ENCODE peak calls at places on chromosomes 6 and 20, in seven cellular contexts. J is ovary, F is lower leg skin, U is Peyer's patch, L is NB4, K is transverse colon, Z is uterus. Y is an unnamed sample.

GRCh38 chr6:17874753-17875152 is 112.7 kb downstream of the KIF13A start:
- DNase-seq in L (no peak), Z (no peak), K (no peak), F (no peak), J (no peak), U (no peak), Y (no peak)

GRCh38 chr20:61526907-61527306 is 274.8 kb downstream of the CDH4 start:
- DNase-seq in J (no peak), L (no peak), F (no peak), U (no peak), K (no peak), Z (no peak), Y (no peak)

GRCh38 chr20:5621305-5621704 is 128.9 kb upstream of the SHLD1 start:
- DNase-seq in U (no peak), L (no peak), J (no peak), Z (no peak), F (peak), K (no peak), Y (no peak)

GRCh38 chr20:32589256-32589655 is 4.1 kb upstream of the NOL4L start:
- DNase-seq in L (no peak), K (no peak), Z (no peak), F (no peak), J (no peak), U (no peak), Y (no peak)

GRCh38 chr20:21513881-21514540 is at the start of gene NKX2-2:
- DNase-seq in K (no peak), U (no peak), Z (no peak), F (no peak), L (no peak), J (no peak), Y (no peak)

GRCh38 chr6:11043961-11044711 is at the start of gene ELOVL2:
- DNase-seq in U (no peak), J (no peak), K (no peak), F (no peak), Z (no peak), L (peak), Y (peak)

GRCh38 chr6:19438566-19439353 is 398.4 kb upstream of the ID4 start:
- DNase-seq in J (no peak), L (no peak), U (no peak), K (no peak), F (no peak), Z (no peak), Y (no peak)

GRCh38 chr20:51306521-51307358 is 235.8 kb downstream of the NFATC2 start:
- DNase-seq in F (peak), K (peak), L (peak), Z (peak), J (peak), U (peak), Y (peak)

GRCh38 chr6:4613381-4613780 is 162.8 kb upstream of the CDYL start:
- DNase-seq in Z (no peak), U (no peak), K (no peak), L (no peak), F (no peak), J (no peak), Y (no peak)

DNA sequence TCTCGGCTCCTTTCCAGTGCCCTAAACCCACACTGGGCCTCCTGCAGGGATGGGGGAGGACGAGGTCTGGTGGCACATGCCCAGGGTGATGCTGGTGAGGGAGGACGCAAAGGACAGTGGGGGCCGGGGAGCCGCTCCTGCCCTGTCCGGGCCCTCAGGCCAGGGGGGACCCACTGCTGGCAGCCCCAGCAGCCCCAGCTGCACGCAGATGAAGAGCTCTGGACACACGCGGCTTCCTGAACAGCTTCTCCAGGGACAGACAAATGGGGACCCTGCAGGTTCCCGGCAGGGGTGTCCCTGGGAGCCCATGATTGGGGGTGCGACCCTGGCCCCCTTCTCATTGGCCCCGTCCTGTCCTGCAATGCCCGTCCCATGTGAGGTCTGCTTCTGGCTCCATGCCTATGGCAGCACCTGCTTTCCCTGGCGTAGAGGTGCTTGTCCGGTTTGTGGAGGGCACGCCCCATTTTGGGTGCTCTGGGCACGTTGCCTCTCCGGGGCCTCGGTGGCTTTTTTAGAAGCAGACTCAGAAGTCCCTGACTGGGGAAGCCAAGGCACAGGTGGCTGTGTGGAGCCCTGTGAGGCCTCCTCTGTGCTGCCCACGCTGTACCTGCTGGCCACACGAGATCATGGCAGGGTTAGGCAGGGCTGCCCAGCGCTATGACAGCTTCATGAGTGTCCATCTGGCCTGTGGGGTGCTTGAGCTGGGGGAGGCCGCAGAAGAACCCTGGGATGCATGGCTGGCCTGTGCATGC is 15.4 kb upstream of the TNFRSF6B start:
- DNase-seq in K (no peak), U (no peak), J (no peak), L (no peak), F (no peak), Z (no peak), Y (no peak)
- TF ChIP-seq POLR2A in K (no peak), U (no peak), J (no peak), L (no peak), F (no peak), Z (no peak), Y (no peak)

GRCh38 chr20:35541783-35542662 is at the start of gene ERGIC3:
- DNase-seq in L (peak), U (peak), Z (peak), F (peak), K (peak), J (peak), Y (peak)
- TF ChIP-seq POLR2A in L (peak), U (peak), Z (peak), F (no peak), K (peak), J (peak), Y (peak)

DNA sequence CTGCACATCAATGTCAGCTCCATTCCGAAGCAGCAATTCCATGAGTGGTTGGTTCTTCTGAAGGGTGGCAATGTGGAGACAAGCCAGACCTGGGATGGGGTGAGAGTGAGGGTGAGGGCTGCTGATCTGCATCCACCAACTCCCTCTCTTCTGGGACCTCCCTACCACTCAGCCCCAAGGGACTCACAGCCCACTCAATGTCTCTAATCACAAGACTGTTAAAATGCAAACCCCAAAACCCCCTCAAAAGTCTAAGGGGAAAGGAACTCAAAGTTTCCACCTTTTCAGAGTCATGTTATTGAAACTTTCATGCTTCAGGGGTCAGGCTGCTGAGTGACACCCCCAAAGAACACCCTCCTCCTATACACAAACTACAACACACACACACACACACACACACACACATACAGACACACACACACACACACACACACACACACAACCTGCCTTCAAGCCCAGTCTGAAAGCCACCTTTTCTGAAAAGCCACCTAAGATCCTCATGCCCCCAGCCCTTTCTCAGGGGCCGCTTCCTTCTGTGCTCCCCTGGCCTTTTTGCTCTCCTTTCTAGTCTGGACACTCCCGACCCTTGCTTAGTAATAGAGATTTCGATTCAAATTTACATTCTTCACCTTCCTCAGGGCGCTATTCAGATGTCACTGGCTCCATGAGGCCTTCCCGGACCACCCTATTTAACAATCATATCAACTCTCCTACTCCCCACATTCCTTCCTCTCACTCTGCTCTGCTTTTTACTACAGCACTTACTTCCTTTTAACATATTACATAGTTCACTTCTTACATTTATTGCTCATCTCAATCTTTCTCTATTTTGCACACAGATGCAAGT is 3.3 kb upstream of the SLC35B2 start:
- DNase-seq in U (no peak), Z (no peak), F (no peak), K (no peak), L (peak), J (no peak), Y (no peak)
- TF ChIP-seq POLR2A in U (no peak), Z (no peak), F (no peak), K (no peak), L (no peak), J (no peak), Y (no peak)

GRCh38 chr6:93417421-93417996 is 1.9 kb downstream of the EPHA7 start:
- DNase-seq in K (no peak), L (no peak), J (no peak), U (no peak), Z (no peak), F (no peak), Y (no peak)

GRCh38 chr6:93418448-93419303 is 683 bp downstream of the EPHA7 start:
- DNase-seq in Z (peak), U (peak), F (no peak), K (peak), L (no peak), J (peak), Y (no peak)

GRCh38 chr6:93420163-93420806 is 926 bp upstream of the EPHA7 start:
- DNase-seq in F (no peak), U (no peak), Z (no peak), L (no peak), J (no peak), K (no peak), Y (no peak)

GRCh38 chr6:93418113-93418447 is 1.3 kb downstream of the EPHA7 start:
- DNase-seq in F (no peak), Z (no peak), L (no peak), U (no peak), K (no peak), J (no peak), Y (no peak)

GRCh38 chr6:93419304-93420162 is at the start of gene EPHA7:
- DNase-seq in L (peak), K (peak), F (peak), J (peak), U (peak), Z (peak), Y (no peak)
- TF ChIP-seq POLR2A in L (no peak), K (peak), F (no peak), J (peak), U (no peak), Z (no peak), Y (no peak)

DNA sequence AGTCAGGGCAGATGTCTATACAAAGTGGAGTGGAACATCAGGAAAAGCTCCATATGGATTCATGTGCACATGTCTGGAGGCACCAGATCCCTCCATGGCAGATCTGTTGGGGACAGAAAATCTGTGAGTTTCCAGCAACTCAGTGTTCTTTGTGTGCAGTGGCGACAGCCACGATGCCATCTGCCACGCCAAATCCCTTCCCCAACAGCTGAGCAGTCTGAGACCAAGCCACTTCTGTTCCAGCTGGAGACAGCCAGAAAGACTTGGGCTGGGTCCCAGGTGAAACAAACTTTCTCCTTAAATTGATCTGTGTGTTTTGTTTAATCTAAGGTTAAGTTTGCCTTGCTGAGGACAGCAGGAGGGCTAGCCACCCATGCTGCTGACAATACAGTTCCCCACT is 22.9 kb downstream of the FKBP1A start:
- DNase-seq in U (no peak), F (no peak), J (no peak), K (no peak), L (no peak), Z (no peak), Y (no peak)
- TF ChIP-seq POLR2A in U (no peak), F (no peak), J (no peak), K (no peak), L (no peak), Z (no peak), Y (no peak)

GRCh38 chr20:48826064-48826463 is 1.7 kb downstream of the PREX1 start:
- DNase-seq in K (no peak), F (no peak), L (peak), U (no peak), Z (no peak), J (no peak), Y (no peak)
- TF ChIP-seq POLR2A in K (no peak), F (no peak), L (no peak), U (no peak), Z (no peak), J (no peak), Y (no peak)

DNA sequence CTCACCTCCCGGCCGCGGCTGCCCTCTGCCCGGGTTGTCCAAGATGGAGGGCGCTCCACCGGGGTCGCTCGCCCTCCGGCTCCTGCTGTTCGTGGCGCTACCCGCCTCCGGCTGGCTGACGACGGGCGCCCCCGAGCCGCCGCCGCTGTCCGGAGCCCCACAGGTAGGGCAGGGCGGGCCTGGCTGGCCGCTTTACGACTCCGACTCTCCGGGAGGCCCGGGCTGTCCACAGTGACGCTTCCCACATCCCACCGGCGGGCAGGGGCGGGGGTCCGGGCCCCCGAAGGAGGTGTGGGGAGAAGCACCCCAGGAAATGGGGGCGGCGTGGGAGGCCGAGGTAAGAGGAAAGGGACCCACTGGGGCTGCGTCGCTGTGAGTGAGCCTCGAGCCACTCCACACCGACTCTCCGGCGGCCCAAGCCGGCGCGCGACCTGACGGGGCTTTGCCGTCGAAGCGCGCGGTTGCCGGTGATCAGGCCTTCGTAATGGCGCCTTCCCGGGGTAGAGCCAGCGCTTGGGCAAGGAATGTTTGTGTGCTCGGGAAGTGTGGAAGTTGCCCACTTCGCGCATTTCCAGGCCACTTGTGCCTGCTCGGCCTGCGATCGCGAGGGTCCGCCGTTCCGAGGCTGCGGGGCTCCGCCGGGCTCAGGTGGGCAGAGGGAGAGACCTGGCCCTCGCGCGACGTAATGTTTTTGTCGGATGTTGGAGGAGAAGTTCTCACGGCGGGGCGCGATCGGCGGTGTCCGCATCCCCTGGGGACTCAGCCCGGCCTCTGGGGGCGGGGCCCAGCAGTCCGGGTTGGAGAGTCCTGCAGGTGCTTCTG is at the start of gene GINM1:
- DNase-seq in J (peak), Z (peak), K (peak), L (peak), F (peak), U (peak), Y (peak)
- TF ChIP-seq POLR2A in J (peak), Z (peak), K (peak), L (peak), F (no peak), U (peak), Y (peak)

GRCh38 chr6:89079611-89080213 is 839 bp upstream of the PNRC1 start:
- DNase-seq in U (peak), F (peak), Z (peak), J (peak), K (peak), L (peak), Y (no peak)
- TF ChIP-seq POLR2A in U (peak), F (no peak), Z (peak), J (peak), K (peak), L (no peak), Y (no peak)

GRCh38 chr6:122400121-122400450 is 634 bp downstream of the HSF2 start:
- DNase-seq in F (peak), J (no peak), U (peak), Z (no peak), L (peak), K (no peak), Y (peak)

GRCh38 chr6:122400467-122401089 is 1.1 kb downstream of the HSF2 start:
- DNase-seq in J (no peak), Z (no peak), K (no peak), F (no peak), U (no peak), L (peak), Y (no peak)

GRCh38 chr6:122399055-122399347 is 451 bp upstream of the HSF2 start:
- DNase-seq in U (no peak), J (no peak), F (no peak), L (no peak), K (no peak), Z (no peak), Y (no peak)

GRCh38 chr6:122401104-122401503 is 1.7 kb downstream of the HSF2 start:
- DNase-seq in K (no peak), Z (no peak), J (no peak), L (no peak), F (no peak), U (no peak), Y (no peak)

DNA sequence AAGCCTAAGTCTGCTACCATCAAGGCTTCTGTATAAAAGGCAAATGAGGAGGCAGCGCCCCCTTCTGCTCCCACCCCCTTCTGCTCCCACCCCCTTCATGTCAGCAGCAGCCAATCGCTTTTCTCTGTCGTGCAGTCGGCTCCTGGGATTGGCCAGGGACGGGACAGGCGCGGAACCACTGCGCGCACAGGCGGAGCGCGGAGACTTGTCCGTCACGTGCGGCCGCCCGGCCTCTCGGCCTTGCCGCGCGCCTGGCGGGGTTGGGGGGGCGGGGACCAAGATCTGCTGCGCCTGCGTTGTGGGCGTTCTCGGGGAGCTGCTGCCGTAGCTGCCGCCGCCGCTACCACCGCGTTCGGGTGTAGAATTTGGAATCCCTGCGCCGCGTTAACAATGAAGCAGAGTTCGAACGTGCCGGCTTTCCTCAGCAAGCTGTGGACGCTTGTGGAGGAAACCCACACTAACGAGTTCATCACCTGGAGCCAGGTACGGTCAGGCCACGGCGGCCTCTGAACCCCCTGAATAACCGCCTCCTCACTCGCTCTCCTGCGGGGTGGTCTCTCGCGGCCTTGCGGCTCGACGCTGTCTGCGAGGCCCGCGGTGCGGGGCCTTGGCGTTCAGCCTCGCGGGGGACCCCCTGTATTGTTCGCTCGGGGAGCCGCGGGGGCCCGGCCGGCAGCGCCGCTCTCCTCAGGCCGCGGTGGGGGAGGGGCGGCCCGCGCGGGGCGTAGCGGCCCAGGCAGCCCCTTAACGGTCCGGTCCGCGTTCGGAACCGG is at the start of gene HSF2:
- DNase-seq in F (peak), K (peak), J (peak), Z (peak), L (peak), U (peak), Y (peak)
- TF ChIP-seq POLR2A in F (no peak), K (peak), J (peak), Z (peak), L (peak), U (peak), Y (peak)

DNA sequence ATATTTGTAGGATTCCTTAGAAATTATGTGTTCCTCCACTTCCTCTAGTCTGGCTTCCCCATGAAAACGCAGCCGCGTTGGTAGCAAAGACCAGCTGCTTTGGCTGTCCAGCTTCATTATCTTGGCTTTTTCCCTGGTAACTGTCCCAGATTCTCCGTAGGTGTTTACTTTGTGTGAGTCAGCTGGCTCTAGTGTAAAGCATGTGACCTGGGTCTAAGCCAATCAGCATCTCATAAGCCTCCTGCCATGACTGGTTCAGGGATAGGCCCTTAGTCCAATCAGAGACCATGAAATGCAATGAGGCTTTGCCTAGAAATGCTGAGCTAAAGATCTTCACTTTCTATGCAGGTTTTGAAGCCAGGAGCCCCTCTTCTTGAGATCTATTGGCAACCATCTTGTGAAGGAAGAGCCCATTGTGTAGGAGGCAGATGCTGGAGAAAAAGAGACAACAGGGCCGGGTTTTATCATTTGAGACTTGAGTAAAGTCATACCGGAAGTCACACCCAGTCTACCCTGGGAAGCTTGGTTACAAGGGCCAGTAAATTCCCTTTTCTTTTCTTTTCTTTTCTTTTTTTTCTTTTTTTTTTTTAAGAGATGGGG is 256.6 kb upstream of the RREB1 start:
- DNase-seq in J (peak), L (no peak), K (peak), U (peak), F (peak), Z (peak), Y (peak)
- TF ChIP-seq POLR2A in J (no peak), L (no peak), K (no peak), U (no peak), F (no peak), Z (no peak), Y (no peak)